ENCODE peak calls at places on chromosome 6, in four cellular contexts. T is heart right ventricle, E is H4, Q is T1000. A is an unnamed sample.

GRCh38 chr6:99746261-99746895 is 139.7 kb downstream of the PRDM13 start:
- DNase-seq in T (no peak), E (peak), Q (peak), A (peak)

GRCh38 chr6:30981942-30982772 is 1.4 kb upstream of the MUC21 start:
- DNase-seq in T (no peak), E (peak), Q (no peak), A (peak)

GRCh38 chr6:140566706-140567330 is 1192.4 kb upstream of the CITED2 start:
- DNase-seq in T (no peak), E (no peak), Q (no peak), A (no peak)

GRCh38 chr6:5379647-5380242 is 118.4 kb downstream of the FARS2 start:
- DNase-seq in T (no peak), E (peak), Q (no peak), A (no peak)

GRCh38 chr6:139172151-139172550 is 37.3 kb downstream of the HECA start:
- DNase-seq in T (no peak), E (no peak), Q (no peak), A (no peak)

GRCh38 chr6:136740050-136740974 is 52.0 kb downstream of the MAP3K5 start:
- DNase-seq in T (no peak), E (no peak), Q (no peak), A (no peak)

GRCh38 chr6:128601060-128601459 is 80.7 kb upstream of the PTPRK start:
- DNase-seq in T (no peak), E (no peak), Q (no peak), A (no peak)

GRCh38 chr6:97288188-97288587 is 5.2 kb upstream of the MMS22L start:
- DNase-seq in T (no peak), E (no peak), Q (no peak), A (no peak)

GRCh38 chr6:48973486-48973885 is 489.6 kb downstream of the MMUT start:
- DNase-seq in T (no peak), E (no peak), Q (no peak), A (no peak)

GRCh38 chr6:160733045-160733646 is 31.1 kb downstream of the PLG start:
- DNase-seq in T (no peak), E (peak), Q (no peak), A (peak)

GRCh38 chr6:113328886-113329381 is 528.2 kb upstream of the MARCKS start:
- DNase-seq in T (no peak), E (no peak), Q (no peak), A (no peak)

GRCh38 chr6:157004530-157004929 is 227.4 kb downstream of the ARID1B start:
- DNase-seq in T (no peak), E (no peak), Q (no peak), A (no peak)

GRCh38 chr6:139762587-139763031 is 388.2 kb upstream of the CITED2 start:
- DNase-seq in T (no peak), E (no peak), Q (no peak), A (peak)

GRCh38 chr6:111715321-111715720 is 109.6 kb upstream of the TRAF3IP2 start:
- DNase-seq in T (no peak), E (no peak), Q (no peak), A (peak)

GRCh38 chr6:4346659-4347333 is 211.4 kb upstream of the ECI2 start:
- DNase-seq in T (peak), E (no peak), Q (no peak), A (no peak)

GRCh38 chr6:130781557-130781956 is 45.6 kb upstream of the SMLR1 start:
- DNase-seq in T (no peak), E (no peak), Q (no peak), A (no peak)

GRCh38 chr6:80250391-80250997 is 144.0 kb downstream of the BCKDHB start:
- DNase-seq in T (no peak), E (no peak), Q (no peak), A (no peak)

A was measured in thyroid gland.